ENCODE peak calls at places on chromosomes 11 and 22, in eight cellular contexts. One of them, this sample, is unnamed. For H3K4me1, the result is how much of the 10 kb centered on the place peaks cover.

GRCh38 chr11:62011881-62012280 is 44.4 kb upstream of the FTH1 start:
- DNase-seq in ovary: no peak
- DNase-seq in heart left ventricle: no peak
- DNase-seq in CD8-positive, alpha-beta T cell: no peak
- DNase-seq in transverse colon: no peak
- DNase-seq in pancreas: no peak
- DNase-seq in BE2C: no peak
- DNase-seq in left ventricle myocardium inferior: no peak
- DNase-seq in this sample: no peak

GRCh38 chr22:49236541-49237075 is 591.1 kb downstream of the BRD1 start:
- DNase-seq in pancreas: no peak
- DNase-seq in BE2C: no peak
- DNase-seq in ovary: no peak
- DNase-seq in left ventricle myocardium inferior: no peak
- DNase-seq in transverse colon: no peak
- DNase-seq in heart left ventricle: no peak
- DNase-seq in CD8-positive, alpha-beta T cell: no peak
- DNase-seq in this sample: no peak

GRCh38 chr11:2328040-2328439 is 26.2 kb downstream of the TSPAN32 start:
- DNase-seq in transverse colon: no peak
- DNase-seq in ovary: no peak
- DNase-seq in CD8-positive, alpha-beta T cell: no peak
- DNase-seq in pancreas: no peak
- DNase-seq in BE2C: no peak
- DNase-seq in heart left ventricle: no peak
- DNase-seq in left ventricle myocardium inferior: no peak
- DNase-seq in this sample: no peak

GRCh38 chr11:95140397-95141030 is 50.9 kb downstream of the ENDOD1 start:
- DNase-seq in BE2C: no peak
- DNase-seq in heart left ventricle: no peak
- DNase-seq in left ventricle myocardium inferior: no peak
- DNase-seq in CD8-positive, alpha-beta T cell: no peak
- DNase-seq in transverse colon: no peak
- DNase-seq in ovary: no peak
- DNase-seq in pancreas: no peak
- DNase-seq in this sample: no peak

GRCh38 chr11:9179141-9179540 is 86.0 kb downstream of the DENND5A start:
- DNase-seq in pancreas: no peak
- DNase-seq in transverse colon: no peak
- DNase-seq in left ventricle myocardium inferior: no peak
- DNase-seq in BE2C: no peak
- DNase-seq in CD8-positive, alpha-beta T cell: no peak
- DNase-seq in heart left ventricle: no peak
- DNase-seq in ovary: no peak
- DNase-seq in this sample: no peak

GRCh38 chr11:123357990-123358827 is 71.9 kb upstream of the GRAMD1B start:
- DNase-seq in BE2C: peak
- DNase-seq in ovary: no peak
- DNase-seq in CD8-positive, alpha-beta T cell: no peak
- DNase-seq in pancreas: no peak
- DNase-seq in heart left ventricle: peak
- DNase-seq in transverse colon: peak
- DNase-seq in left ventricle myocardium inferior: peak
- DNase-seq in this sample: no peak

GRCh38 chr11:59616396-59616982 is 915 bp upstream of the OSBP start:
- DNase-seq in ovary: no peak
- DNase-seq in transverse colon: no peak
- DNase-seq in pancreas: no peak
- DNase-seq in BE2C: peak
- DNase-seq in heart left ventricle: no peak
- DNase-seq in CD8-positive, alpha-beta T cell: no peak
- DNase-seq in left ventricle myocardium inferior: peak
- DNase-seq in this sample: no peak

GRCh38 chr11:11782532-11783110 is 59.2 kb upstream of the USP47 start:
- DNase-seq in heart left ventricle: no peak
- DNase-seq in BE2C: no peak
- DNase-seq in pancreas: no peak
- DNase-seq in CD8-positive, alpha-beta T cell: no peak
- DNase-seq in transverse colon: peak
- DNase-seq in left ventricle myocardium inferior: no peak
- DNase-seq in ovary: no peak
- DNase-seq in this sample: no peak

GRCh38 chr11:113587318-113587739 is 112.1 kb upstream of the DRD2 start:
- DNase-seq in transverse colon: no peak
- DNase-seq in pancreas: no peak
- DNase-seq in BE2C: peak
- DNase-seq in ovary: no peak
- DNase-seq in heart left ventricle: no peak
- DNase-seq in left ventricle myocardium inferior: no peak
- DNase-seq in CD8-positive, alpha-beta T cell: no peak
- DNase-seq in this sample: no peak

GRCh38 chr11:10584071-10584501 is 15.6 kb upstream of the LYVE1 start:
- DNase-seq in left ventricle myocardium inferior: no peak
- DNase-seq in heart left ventricle: no peak
- DNase-seq in pancreas: no peak
- DNase-seq in transverse colon: no peak
- DNase-seq in CD8-positive, alpha-beta T cell: no peak
- DNase-seq in ovary: peak
- DNase-seq in BE2C: no peak
- DNase-seq in this sample: no peak

GRCh38 chr22:44737414-44738346 is 14.7 kb upstream of the ARHGAP8 start:
- DNase-seq in BE2C: no peak
- DNase-seq in pancreas: no peak
- DNase-seq in heart left ventricle: peak
- DNase-seq in left ventricle myocardium inferior: no peak
- DNase-seq in CD8-positive, alpha-beta T cell: no peak
- DNase-seq in ovary: no peak
- DNase-seq in transverse colon: no peak
- DNase-seq in this sample: no peak

GRCh38 chr22:28282346-28282745 is 363.3 kb upstream of the PITPNB start:
- DNase-seq in heart left ventricle: no peak
- DNase-seq in CD8-positive, alpha-beta T cell: no peak
- DNase-seq in pancreas: no peak
- DNase-seq in left ventricle myocardium inferior: no peak
- DNase-seq in ovary: no peak
- DNase-seq in transverse colon: no peak
- DNase-seq in BE2C: no peak
- DNase-seq in this sample: no peak
- H3K4me1 ChIP-seq in heart left ventricle: under half
- H3K4me1 ChIP-seq in CD8-positive, alpha-beta T cell: under half
- H3K4me1 ChIP-seq in pancreas: under half
- H3K4me1 ChIP-seq in left ventricle myocardium inferior: under half
- H3K4me1 ChIP-seq in ovary: under half
- H3K4me1 ChIP-seq in transverse colon: under half
- H3K4me1 ChIP-seq in BE2C: under half
- H3K4me1 ChIP-seq in this sample: under half

DNA sequence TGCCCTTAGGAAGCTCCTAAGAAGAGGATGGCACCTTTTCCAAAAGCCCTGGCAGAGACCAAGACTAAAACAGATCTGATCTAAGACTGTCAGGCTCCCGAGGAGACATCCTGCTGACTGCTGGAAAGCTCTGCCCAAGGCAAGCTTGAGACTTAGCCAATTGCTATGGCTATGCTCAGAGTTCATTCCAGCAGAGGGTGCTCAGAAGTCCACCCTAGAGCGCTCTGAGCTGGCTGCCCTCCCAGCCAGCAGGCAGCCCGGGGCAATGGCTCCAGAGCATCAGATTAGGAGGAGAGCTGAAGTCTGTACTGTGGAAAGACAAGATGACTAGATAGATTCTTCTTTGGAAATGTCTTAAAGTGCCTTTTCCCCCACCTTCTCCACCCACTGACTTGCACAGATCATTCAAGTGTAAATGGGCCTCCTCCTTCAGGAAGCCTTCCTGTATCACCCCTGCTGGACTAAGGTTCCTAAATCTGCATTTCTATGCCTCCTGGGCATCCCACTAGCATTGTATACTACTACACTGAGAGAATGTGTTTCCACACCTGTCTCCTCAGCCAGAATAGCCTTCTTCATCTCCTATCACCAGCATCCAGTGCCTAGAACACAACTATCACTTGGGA is 23.4 kb downstream of the LRRC55 start:
- DNase-seq in transverse colon: no peak
- DNase-seq in BE2C: peak
- DNase-seq in heart left ventricle: no peak
- DNase-seq in left ventricle myocardium inferior: no peak
- DNase-seq in ovary: no peak
- DNase-seq in CD8-positive, alpha-beta T cell: no peak
- DNase-seq in pancreas: no peak
- DNase-seq in this sample: no peak
- H3K4me1 ChIP-seq in transverse colon: under half
- H3K4me1 ChIP-seq in BE2C: under half
- H3K4me1 ChIP-seq in heart left ventricle: under half
- H3K4me1 ChIP-seq in left ventricle myocardium inferior: half or more
- H3K4me1 ChIP-seq in ovary: under half
- H3K4me1 ChIP-seq in CD8-positive, alpha-beta T cell: under half
- H3K4me1 ChIP-seq in pancreas: under half
- H3K4me1 ChIP-seq in this sample: under half

GRCh38 chr22:46260038-46260437 is 3.1 kb downstream of the PKDREJ start:
- DNase-seq in transverse colon: no peak
- DNase-seq in BE2C: no peak
- DNase-seq in ovary: no peak
- DNase-seq in pancreas: no peak
- DNase-seq in left ventricle myocardium inferior: no peak
- DNase-seq in heart left ventricle: no peak
- DNase-seq in CD8-positive, alpha-beta T cell: no peak
- DNase-seq in this sample: no peak
- H3K4me1 ChIP-seq in transverse colon: under half
- H3K4me1 ChIP-seq in BE2C: under half
- H3K4me1 ChIP-seq in ovary: under half
- H3K4me1 ChIP-seq in pancreas: under half
- H3K4me1 ChIP-seq in left ventricle myocardium inferior: under half
- H3K4me1 ChIP-seq in heart left ventricle: under half
- H3K4me1 ChIP-seq in CD8-positive, alpha-beta T cell: under half
- H3K4me1 ChIP-seq in this sample: under half

DNA sequence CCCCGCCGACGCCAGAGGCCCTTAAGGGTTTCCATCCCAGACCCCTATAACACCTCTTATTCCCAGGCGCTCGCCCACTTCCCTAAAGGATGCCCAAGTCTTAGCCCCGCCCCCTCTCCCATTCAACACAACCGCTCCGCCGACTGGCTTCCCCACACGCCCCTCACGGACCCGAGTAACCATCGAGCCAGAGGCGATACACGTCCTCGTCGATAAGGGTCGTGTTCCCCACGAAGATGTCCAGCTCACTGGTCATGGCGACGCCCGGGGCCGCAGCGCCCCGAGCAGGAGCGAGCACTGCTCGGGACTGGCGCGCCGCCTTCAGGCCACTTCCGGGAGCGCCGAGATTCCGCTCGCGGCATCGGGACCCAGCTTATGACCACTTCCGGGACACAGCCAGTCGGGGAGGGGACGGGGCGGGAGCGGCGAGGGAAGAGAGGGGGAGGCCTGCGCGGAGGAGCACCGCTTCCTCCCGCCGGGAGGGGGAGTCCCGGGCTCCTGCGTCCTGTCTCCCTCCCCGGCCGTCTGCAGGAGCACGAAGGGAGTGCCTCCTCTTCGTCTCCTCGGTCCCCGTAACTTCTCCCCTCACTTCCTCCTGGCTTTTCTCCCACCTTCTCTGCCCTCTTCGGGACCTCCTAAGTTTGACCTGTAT is at the start of gene FIBP:
- DNase-seq in heart left ventricle: peak
- DNase-seq in CD8-positive, alpha-beta T cell: peak
- DNase-seq in left ventricle myocardium inferior: peak
- DNase-seq in pancreas: peak
- DNase-seq in BE2C: peak
- DNase-seq in transverse colon: peak
- DNase-seq in ovary: peak
- DNase-seq in this sample: peak
- H3K4me1 ChIP-seq in heart left ventricle: under half
- H3K4me1 ChIP-seq in CD8-positive, alpha-beta T cell: under half
- H3K4me1 ChIP-seq in left ventricle myocardium inferior: half or more
- H3K4me1 ChIP-seq in pancreas: under half
- H3K4me1 ChIP-seq in BE2C: under half
- H3K4me1 ChIP-seq in transverse colon: under half
- H3K4me1 ChIP-seq in ovary: under half
- H3K4me1 ChIP-seq in this sample: half or more

GRCh38 chr22:19990188-19990587 is 26.4 kb downstream of the ARVCF start:
- DNase-seq in BE2C: peak
- DNase-seq in CD8-positive, alpha-beta T cell: no peak
- DNase-seq in ovary: no peak
- DNase-seq in transverse colon: no peak
- DNase-seq in pancreas: no peak
- DNase-seq in left ventricle myocardium inferior: no peak
- DNase-seq in heart left ventricle: no peak
- DNase-seq in this sample: no peak
- H3K4me1 ChIP-seq in BE2C: half or more
- H3K4me1 ChIP-seq in CD8-positive, alpha-beta T cell: under half
- H3K4me1 ChIP-seq in ovary: under half
- H3K4me1 ChIP-seq in transverse colon: under half
- H3K4me1 ChIP-seq in pancreas: under half
- H3K4me1 ChIP-seq in left ventricle myocardium inferior: half or more
- H3K4me1 ChIP-seq in heart left ventricle: under half
- H3K4me1 ChIP-seq in this sample: under half

GRCh38 chr22:27867114-27867957 is 51.7 kb downstream of the PITPNB start:
- DNase-seq in heart left ventricle: no peak
- DNase-seq in pancreas: no peak
- DNase-seq in ovary: no peak
- DNase-seq in CD8-positive, alpha-beta T cell: no peak
- DNase-seq in left ventricle myocardium inferior: no peak
- DNase-seq in transverse colon: no peak
- DNase-seq in BE2C: no peak
- DNase-seq in this sample: no peak
- H3K4me1 ChIP-seq in heart left ventricle: under half
- H3K4me1 ChIP-seq in pancreas: under half
- H3K4me1 ChIP-seq in ovary: under half
- H3K4me1 ChIP-seq in CD8-positive, alpha-beta T cell: under half
- H3K4me1 ChIP-seq in left ventricle myocardium inferior: half or more
- H3K4me1 ChIP-seq in transverse colon: under half
- H3K4me1 ChIP-seq in BE2C: under half
- H3K4me1 ChIP-seq in this sample: under half

GRCh38 chr11:103936059-103936458 is 100.4 kb upstream of the DDI1 start:
- DNase-seq in BE2C: no peak
- DNase-seq in pancreas: no peak
- DNase-seq in transverse colon: no peak
- DNase-seq in heart left ventricle: no peak
- DNase-seq in CD8-positive, alpha-beta T cell: no peak
- DNase-seq in ovary: no peak
- DNase-seq in left ventricle myocardium inferior: no peak
- DNase-seq in this sample: no peak
- H3K4me1 ChIP-seq in BE2C: under half
- H3K4me1 ChIP-seq in pancreas: under half
- H3K4me1 ChIP-seq in transverse colon: under half
- H3K4me1 ChIP-seq in heart left ventricle: under half
- H3K4me1 ChIP-seq in CD8-positive, alpha-beta T cell: under half
- H3K4me1 ChIP-seq in ovary: under half
- H3K4me1 ChIP-seq in left ventricle myocardium inferior: under half
- H3K4me1 ChIP-seq in this sample: under half

This sample was measured in DND-41.